ENCODE peak calls at places on chromosomes 1 and 21, in six cellular contexts. One of them, this sample, is unnamed.

GRCh38 chr1:6009120-6010040 is 17.2 kb upstream of the NPHP4 start:
- DNase-seq in tibial artery: no peak
- DNase-seq in CD8-positive, alpha-beta memory T cell: no peak
- DNase-seq in substantia nigra: no peak
- DNase-seq in heart right ventricle: no peak
- DNase-seq in right lobe of liver: no peak
- DNase-seq in this sample: no peak

GRCh38 chr1:102897537-102897936 is 210.8 kb downstream of the COL11A1 start:
- DNase-seq in tibial artery: no peak
- DNase-seq in CD8-positive, alpha-beta memory T cell: no peak
- DNase-seq in heart right ventricle: no peak
- DNase-seq in substantia nigra: no peak
- DNase-seq in right lobe of liver: no peak
- DNase-seq in this sample: no peak

GRCh38 chr1:154750681-154751665 is 119.1 kb downstream of the KCNN3 start:
- DNase-seq in tibial artery: no peak
- DNase-seq in substantia nigra: no peak
- DNase-seq in CD8-positive, alpha-beta memory T cell: no peak
- DNase-seq in heart right ventricle: no peak
- DNase-seq in right lobe of liver: no peak
- DNase-seq in this sample: no peak

GRCh38 chr1:151005729-151006330 is 872 bp downstream of the MINDY1 start:
- DNase-seq in CD8-positive, alpha-beta memory T cell: peak
- DNase-seq in heart right ventricle: no peak
- DNase-seq in substantia nigra: no peak
- DNase-seq in right lobe of liver: no peak
- DNase-seq in tibial artery: no peak
- DNase-seq in this sample: no peak

GRCh38 chr1:237953238-237953637 is 62.5 kb upstream of the ZP4 start:
- DNase-seq in heart right ventricle: no peak
- DNase-seq in tibial artery: no peak
- DNase-seq in substantia nigra: no peak
- DNase-seq in right lobe of liver: no peak
- DNase-seq in CD8-positive, alpha-beta memory T cell: no peak
- DNase-seq in this sample: no peak

GRCh38 chr1:16195518-16195905 is 16.9 kb downstream of the ARHGEF19 start:
- DNase-seq in heart right ventricle: no peak
- DNase-seq in substantia nigra: no peak
- DNase-seq in tibial artery: no peak
- DNase-seq in right lobe of liver: no peak
- DNase-seq in CD8-positive, alpha-beta memory T cell: no peak
- DNase-seq in this sample: no peak

GRCh38 chr21:44682580-44683151 is 703 bp upstream of the KRTAP12-1 start:
- DNase-seq in tibial artery: peak
- DNase-seq in substantia nigra: no peak
- DNase-seq in heart right ventricle: no peak
- DNase-seq in CD8-positive, alpha-beta memory T cell: no peak
- DNase-seq in right lobe of liver: no peak
- DNase-seq in this sample: no peak

GRCh38 chr1:41566274-41566885 is 81.9 kb upstream of the EDN2 start:
- DNase-seq in CD8-positive, alpha-beta memory T cell: no peak
- DNase-seq in substantia nigra: no peak
- DNase-seq in right lobe of liver: no peak
- DNase-seq in tibial artery: peak
- DNase-seq in heart right ventricle: no peak
- DNase-seq in this sample: no peak

GRCh38 chr1:209890606-209891330 is 47.2 kb upstream of the SYT14 start:
- DNase-seq in right lobe of liver: no peak
- DNase-seq in CD8-positive, alpha-beta memory T cell: no peak
- DNase-seq in heart right ventricle: no peak
- DNase-seq in substantia nigra: no peak
- DNase-seq in tibial artery: no peak
- DNase-seq in this sample: no peak

GRCh38 chr1:231699769-231700168 is 73.2 kb downstream of the DISC1 start:
- DNase-seq in tibial artery: no peak
- DNase-seq in CD8-positive, alpha-beta memory T cell: no peak
- DNase-seq in substantia nigra: no peak
- DNase-seq in right lobe of liver: no peak
- DNase-seq in heart right ventricle: no peak
- DNase-seq in this sample: no peak

GRCh38 chr1:115660151-115660550 is 18.4 kb downstream of the VANGL1 start:
- DNase-seq in substantia nigra: no peak
- DNase-seq in tibial artery: no peak
- DNase-seq in CD8-positive, alpha-beta memory T cell: no peak
- DNase-seq in heart right ventricle: no peak
- DNase-seq in right lobe of liver: no peak
- DNase-seq in this sample: no peak

GRCh38 chr1:26432793-26433192 is 672 bp downstream of the DHDDS start:
- DNase-seq in tibial artery: no peak
- DNase-seq in CD8-positive, alpha-beta memory T cell: no peak
- DNase-seq in substantia nigra: no peak
- DNase-seq in heart right ventricle: no peak
- DNase-seq in right lobe of liver: no peak
- DNase-seq in this sample: no peak

GRCh38 chr1:7454895-7455784 is 316.0 kb upstream of the VAMP3 start:
- DNase-seq in CD8-positive, alpha-beta memory T cell: no peak
- DNase-seq in substantia nigra: no peak
- DNase-seq in right lobe of liver: no peak
- DNase-seq in tibial artery: no peak
- DNase-seq in heart right ventricle: no peak
- DNase-seq in this sample: no peak

GRCh38 chr1:19442150-19443096 is 42.9 kb downstream of the CAPZB start:
- DNase-seq in substantia nigra: no peak
- DNase-seq in heart right ventricle: no peak
- DNase-seq in CD8-positive, alpha-beta memory T cell: no peak
- DNase-seq in right lobe of liver: no peak
- DNase-seq in tibial artery: no peak
- DNase-seq in this sample: no peak

GRCh38 chr1:208203127-208203847 is 40.9 kb downstream of the PLXNA2 start:
- DNase-seq in right lobe of liver: peak
- DNase-seq in heart right ventricle: peak
- DNase-seq in substantia nigra: peak
- DNase-seq in tibial artery: no peak
- DNase-seq in CD8-positive, alpha-beta memory T cell: no peak
- DNase-seq in this sample: no peak

GRCh38 chr1:29517251-29518080 is 281.1 kb downstream of the PTPRU start:
- DNase-seq in right lobe of liver: peak
- DNase-seq in substantia nigra: no peak
- DNase-seq in tibial artery: peak
- DNase-seq in CD8-positive, alpha-beta memory T cell: no peak
- DNase-seq in heart right ventricle: no peak
- DNase-seq in this sample: no peak
- H3K27ac ChIP-seq in right lobe of liver: no peak
- H3K27ac ChIP-seq in substantia nigra: no peak
- H3K27ac ChIP-seq in tibial artery: no peak
- H3K27ac ChIP-seq in CD8-positive, alpha-beta memory T cell: no peak
- H3K27ac ChIP-seq in heart right ventricle: no peak
- H3K27ac ChIP-seq in this sample: no peak

DNA sequence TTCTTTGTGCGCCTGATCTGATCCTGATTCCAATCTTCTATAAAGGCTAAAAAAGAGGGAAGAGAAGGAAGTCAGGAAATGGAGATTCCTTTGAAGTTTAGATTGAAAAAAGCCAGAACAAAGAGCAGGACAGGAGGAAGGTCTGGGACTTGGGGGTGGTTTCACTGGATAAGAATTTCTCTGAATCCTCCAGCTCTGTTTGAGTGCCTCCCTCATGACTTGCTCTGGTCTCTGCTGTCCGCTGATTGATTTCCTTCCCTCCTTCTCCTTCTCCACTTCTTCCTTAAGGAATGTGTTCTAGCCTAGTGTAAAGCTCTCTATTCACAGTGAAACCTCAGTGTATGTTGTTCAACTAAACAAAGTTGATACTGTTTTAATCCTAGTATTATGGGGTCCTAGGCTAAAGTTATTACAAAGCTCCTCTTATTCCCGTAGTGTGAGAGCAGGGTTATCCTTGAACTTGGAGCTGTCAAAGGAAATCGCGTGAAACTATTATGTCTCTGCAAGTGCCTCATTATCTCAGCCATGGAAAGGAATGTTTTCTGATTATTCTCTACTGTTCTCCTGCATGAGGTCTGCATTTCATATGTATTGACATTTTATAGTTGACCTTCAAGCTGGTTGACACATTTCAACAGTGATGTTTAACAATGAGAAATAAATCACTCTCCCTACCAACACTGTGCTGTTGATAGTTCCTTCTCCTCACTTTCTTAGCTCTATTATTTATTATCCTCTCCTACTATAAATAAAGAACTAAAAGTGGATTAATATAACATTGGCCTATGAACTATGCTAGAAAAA is 82.8 kb upstream of the KCTD3 start:
- DNase-seq in CD8-positive, alpha-beta memory T cell: no peak
- DNase-seq in heart right ventricle: no peak
- DNase-seq in right lobe of liver: no peak
- DNase-seq in substantia nigra: no peak
- DNase-seq in tibial artery: no peak
- DNase-seq in this sample: no peak
- H3K27ac ChIP-seq in CD8-positive, alpha-beta memory T cell: no peak
- H3K27ac ChIP-seq in heart right ventricle: no peak
- H3K27ac ChIP-seq in right lobe of liver: no peak
- H3K27ac ChIP-seq in substantia nigra: no peak
- H3K27ac ChIP-seq in tibial artery: no peak
- H3K27ac ChIP-seq in this sample: no peak

GRCh38 chr1:243917863-243918565 is 68.0 kb upstream of the AKT3 start:
- DNase-seq in right lobe of liver: no peak
- DNase-seq in substantia nigra: no peak
- DNase-seq in tibial artery: no peak
- DNase-seq in heart right ventricle: peak
- DNase-seq in CD8-positive, alpha-beta memory T cell: no peak
- DNase-seq in this sample: no peak
- H3K27ac ChIP-seq in right lobe of liver: no peak
- H3K27ac ChIP-seq in substantia nigra: no peak
- H3K27ac ChIP-seq in tibial artery: peak
- H3K27ac ChIP-seq in heart right ventricle: peak
- H3K27ac ChIP-seq in CD8-positive, alpha-beta memory T cell: no peak
- H3K27ac ChIP-seq in this sample: no peak

DNA sequence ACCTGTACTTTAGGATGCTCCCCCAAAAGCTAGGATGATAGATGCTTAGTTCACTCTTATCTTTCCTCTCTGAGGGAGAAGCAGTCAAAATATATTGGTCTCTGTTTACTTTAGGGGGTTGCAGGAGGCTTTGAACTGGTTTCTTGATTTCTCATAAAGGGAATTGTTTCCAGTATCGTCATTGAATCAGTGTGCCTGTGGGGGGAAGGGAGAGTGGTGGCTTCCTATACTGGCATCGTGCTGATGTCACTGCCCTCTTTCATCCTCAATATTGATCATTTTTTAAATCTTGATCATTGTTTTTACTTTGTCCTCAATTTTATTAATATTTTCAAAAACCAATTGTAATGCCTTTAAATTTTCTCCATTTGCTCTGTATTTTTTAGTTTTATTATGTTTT is 40.2 kb upstream of the CFHR3 start:
- DNase-seq in heart right ventricle: no peak
- DNase-seq in right lobe of liver: peak
- DNase-seq in CD8-positive, alpha-beta memory T cell: no peak
- DNase-seq in tibial artery: no peak
- DNase-seq in substantia nigra: no peak
- DNase-seq in this sample: no peak
- H3K27ac ChIP-seq in heart right ventricle: no peak
- H3K27ac ChIP-seq in right lobe of liver: no peak
- H3K27ac ChIP-seq in CD8-positive, alpha-beta memory T cell: no peak
- H3K27ac ChIP-seq in tibial artery: no peak
- H3K27ac ChIP-seq in substantia nigra: no peak
- H3K27ac ChIP-seq in this sample: no peak

GRCh38 chr1:109622103-109622892 is 2.7 kb downstream of the AMPD2 start:
- DNase-seq in heart right ventricle: no peak
- DNase-seq in substantia nigra: no peak
- DNase-seq in right lobe of liver: no peak
- DNase-seq in CD8-positive, alpha-beta memory T cell: no peak
- DNase-seq in tibial artery: peak
- DNase-seq in this sample: no peak
- H3K27ac ChIP-seq in heart right ventricle: no peak
- H3K27ac ChIP-seq in substantia nigra: peak
- H3K27ac ChIP-seq in right lobe of liver: no peak
- H3K27ac ChIP-seq in CD8-positive, alpha-beta memory T cell: peak
- H3K27ac ChIP-seq in tibial artery: no peak
- H3K27ac ChIP-seq in this sample: peak

GRCh38 chr1:62337535-62337784 is 18.2 kb upstream of the KANK4 start:
- DNase-seq in tibial artery: no peak
- DNase-seq in CD8-positive, alpha-beta memory T cell: no peak
- DNase-seq in substantia nigra: no peak
- DNase-seq in heart right ventricle: no peak
- DNase-seq in right lobe of liver: no peak
- DNase-seq in this sample: no peak

GRCh38 chr1:62334434-62334833 is 15.2 kb upstream of the KANK4 start:
- DNase-seq in tibial artery: no peak
- DNase-seq in CD8-positive, alpha-beta memory T cell: no peak
- DNase-seq in substantia nigra: no peak
- DNase-seq in right lobe of liver: no peak
- DNase-seq in heart right ventricle: no peak
- DNase-seq in this sample: no peak

GRCh38 chr1:62337785-62338631 is 18.8 kb upstream of the KANK4 start:
- DNase-seq in substantia nigra: no peak
- DNase-seq in heart right ventricle: peak
- DNase-seq in CD8-positive, alpha-beta memory T cell: no peak
- DNase-seq in right lobe of liver: no peak
- DNase-seq in tibial artery: no peak
- DNase-seq in this sample: no peak

GRCh38 chr1:62335656-62336055 is 16.4 kb upstream of the KANK4 start:
- DNase-seq in CD8-positive, alpha-beta memory T cell: no peak
- DNase-seq in tibial artery: no peak
- DNase-seq in substantia nigra: no peak
- DNase-seq in right lobe of liver: no peak
- DNase-seq in heart right ventricle: no peak
- DNase-seq in this sample: no peak

DNA sequence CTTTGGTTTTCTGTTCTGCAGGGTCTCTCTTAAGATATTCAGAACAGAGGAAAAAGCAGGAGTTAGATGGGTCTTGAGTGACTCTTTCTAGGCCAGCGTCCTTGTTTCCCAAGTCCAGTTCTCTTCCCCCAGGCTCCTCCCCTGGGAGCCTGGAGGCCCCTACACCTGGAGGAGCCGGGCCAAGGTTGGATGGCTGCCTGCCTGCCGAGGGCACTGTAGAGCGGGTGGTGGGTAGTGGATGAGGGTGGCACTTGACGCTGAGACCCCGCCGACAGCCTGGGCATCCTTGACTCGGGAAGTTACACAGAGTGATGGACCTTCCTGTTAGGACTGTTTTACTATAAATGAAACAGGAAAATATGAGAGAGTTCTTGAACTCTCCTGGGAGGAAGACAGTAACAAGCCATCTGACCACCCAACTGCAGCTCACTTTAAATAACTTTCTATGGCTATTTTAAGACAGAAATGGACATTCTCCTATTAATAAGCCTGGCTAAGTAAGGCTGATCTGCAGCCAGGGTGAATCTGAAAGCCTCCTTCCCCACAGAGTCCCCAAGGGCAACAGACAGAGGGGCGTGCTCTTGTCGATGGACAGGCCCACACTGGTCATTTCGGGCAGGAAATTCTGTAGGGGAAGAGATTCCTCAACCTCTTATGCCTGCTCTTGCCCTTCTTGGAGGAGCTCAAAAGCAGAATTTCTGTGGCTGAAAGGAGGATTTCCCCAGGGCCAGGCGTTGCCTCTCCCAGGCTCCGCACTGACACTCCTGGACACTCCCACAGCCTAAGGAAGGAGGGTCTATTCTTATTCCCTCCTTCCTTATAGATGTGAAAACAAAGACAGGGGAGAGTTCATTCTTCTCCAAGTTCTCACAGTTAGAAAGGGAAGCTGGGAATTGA is 17.7 kb upstream of the KANK4 start:
- DNase-seq in heart right ventricle: peak
- DNase-seq in tibial artery: no peak
- DNase-seq in right lobe of liver: no peak
- DNase-seq in substantia nigra: no peak
- DNase-seq in CD8-positive, alpha-beta memory T cell: no peak
- DNase-seq in this sample: no peak
- H3K27ac ChIP-seq in heart right ventricle: peak
- H3K27ac ChIP-seq in tibial artery: no peak
- H3K27ac ChIP-seq in right lobe of liver: no peak
- H3K27ac ChIP-seq in substantia nigra: no peak
- H3K27ac ChIP-seq in CD8-positive, alpha-beta memory T cell: no peak
- H3K27ac ChIP-seq in this sample: no peak